ENCODE peak calls at places on chromosomes 7 and 10, in nine cellular contexts. Z is fibroblast of lung, P is suprapubic skin, G is HFF-Myc, Q is cardiac fibroblast, C is neural progenitor cell, H is cardiac muscle cell, X is upper lobe of right lung, T is fibroblast of the aortic adventitia. R is an unnamed sample.
A peak's percentile ranks its signal among the peaks of the same experiment; 100 is the strongest.

GRCh38 chr10:95289003-95289920 is 1.5 kb downstream of the PDLIM1 start:
- DNase-seq in Z (no peak), P (no peak), G (no peak), Q (peak; percentile 53), C (peak; percentile 40), H (no peak), X (no peak), T (no peak), R (no peak)

GRCh38 chr7:3063016-3063753 is 19.5 kb upstream of the CARD11 start:
- DNase-seq in Z (no peak), P (no peak), G (no peak), Q (no peak), C (no peak), H (no peak), X (no peak), T (no peak), R (no peak)

GRCh38 chr7:70456729-70457128 is 675.2 kb upstream of the GALNT17 start:
- DNase-seq in Z (no peak), P (no peak), G (no peak), Q (no peak), C (no peak), H (no peak), X (no peak), T (no peak), R (no peak)

GRCh38 chr10:69963835-69964710 is 88.6 kb upstream of the MACROH2A2 start:
- DNase-seq in Z (no peak), P (no peak), G (no peak), Q (no peak), C (no peak), H (no peak), X (no peak), T (no peak), R (no peak)

GRCh38 chr7:15747187-15748111 is 61.0 kb upstream of the MEOX2 start:
- DNase-seq in Z (no peak), P (no peak), G (no peak), Q (peak; percentile 69), C (no peak), H (peak; percentile 64), X (no peak), T (peak; percentile 75), R (no peak)

GRCh38 chr10:100006241-100006886 is 3.4 kb downstream of the DNMBP start:
- DNase-seq in Z (peak; percentile 90), P (no peak), G (peak; percentile 91), Q (peak; percentile 88), C (no peak), H (no peak), X (no peak), T (peak; percentile 95), R (peak; percentile 70)

GRCh38 chr7:155259791-155260497 is 37.7 kb upstream of the INSIG1 start:
- DNase-seq in Z (no peak), P (no peak), G (no peak), Q (no peak), C (no peak), H (no peak), X (no peak), T (no peak), R (no peak)

GRCh38 chr7:11083214-11083568 is 109.5 kb downstream of the PHF14 start:
- DNase-seq in Z (no peak), P (no peak), G (no peak), Q (no peak), C (no peak), H (no peak), X (no peak), T (no peak), R (no peak)

GRCh38 chr10:119461380-119461779 is 81.1 kb downstream of the RGS10 start:
- DNase-seq in Z (no peak), P (no peak), G (no peak), Q (no peak), C (no peak), H (no peak), X (no peak), T (no peak), R (no peak)

DNA sequence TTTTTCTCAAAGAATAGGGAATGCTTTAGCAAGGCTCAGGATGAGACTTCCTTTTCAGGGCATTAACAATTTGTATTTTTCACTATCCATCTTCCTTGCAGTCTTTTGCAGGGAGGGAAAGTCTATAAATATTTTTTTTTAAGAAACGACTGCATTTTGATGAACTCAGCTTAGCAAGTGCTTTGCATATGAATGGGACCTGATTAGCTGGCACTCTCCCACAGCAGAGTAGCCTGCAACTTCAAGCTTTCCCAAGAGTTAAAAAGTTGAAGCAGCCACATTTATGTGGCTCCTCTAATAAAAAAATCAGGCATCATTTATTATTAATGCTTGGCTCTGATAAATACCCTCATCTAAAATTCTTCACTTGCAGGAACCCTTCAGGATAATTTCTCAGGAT is 133.9 kb downstream of the GRID1 start:
- DNase-seq in Z (no peak), P (no peak), G (no peak), Q (no peak), C (no peak), H (no peak), X (no peak), T (no peak), R (no peak)
- H3K4me3 ChIP-seq in Z (no peak overlapping the region), P (no peak overlapping the region), G (no peak overlapping the region), Q (no peak overlapping the region), C (no peak overlapping the region), H (no peak overlapping the region), X (no peak overlapping the region), T (no peak overlapping the region), R (no peak overlapping the region)

GRCh38 chr7:151076863-151077704 is 3.5 kb downstream of the FASTK start:
- DNase-seq in Z (no peak), P (no peak), G (no peak), Q (peak; percentile 23), C (peak; percentile 46), H (no peak), X (peak; percentile 65), T (no peak), R (no peak)
- TF ChIP-seq CTCF in Z (peak; percentile 42), P (no peak), G (no peak), Q (peak; percentile 47), C (peak; percentile 46), H (peak; percentile 33), X (no peak), T (peak; percentile 50), R (peak; percentile 44)

GRCh38 chr7:27245798-27246691 is 3.4 kb downstream of the EVX1 start:
- DNase-seq in Z (no peak), P (no peak), G (no peak), Q (no peak), C (peak; percentile 70), H (no peak), X (no peak), T (no peak), R (no peak)

GRCh38 chr7:27244488-27245123 is 2.0 kb downstream of the EVX1 start:
- DNase-seq in Z (no peak), P (no peak), G (no peak), Q (no peak), C (no peak), H (no peak), X (no peak), T (no peak), R (no peak)

GRCh38 chr7:27243340-27244163 is 950 bp downstream of the EVX1 start:
- DNase-seq in Z (no peak), P (no peak), G (no peak), Q (no peak), C (peak; percentile 41), H (no peak), X (peak; percentile 56), T (no peak), R (no peak)

GRCh38 chr7:27247000-27247399 is 4.4 kb downstream of the EVX1 start:
- DNase-seq in Z (no peak), P (no peak), G (no peak), Q (no peak), C (peak; percentile 34), H (no peak), X (peak; percentile 41), T (no peak), R (no peak)

DNA sequence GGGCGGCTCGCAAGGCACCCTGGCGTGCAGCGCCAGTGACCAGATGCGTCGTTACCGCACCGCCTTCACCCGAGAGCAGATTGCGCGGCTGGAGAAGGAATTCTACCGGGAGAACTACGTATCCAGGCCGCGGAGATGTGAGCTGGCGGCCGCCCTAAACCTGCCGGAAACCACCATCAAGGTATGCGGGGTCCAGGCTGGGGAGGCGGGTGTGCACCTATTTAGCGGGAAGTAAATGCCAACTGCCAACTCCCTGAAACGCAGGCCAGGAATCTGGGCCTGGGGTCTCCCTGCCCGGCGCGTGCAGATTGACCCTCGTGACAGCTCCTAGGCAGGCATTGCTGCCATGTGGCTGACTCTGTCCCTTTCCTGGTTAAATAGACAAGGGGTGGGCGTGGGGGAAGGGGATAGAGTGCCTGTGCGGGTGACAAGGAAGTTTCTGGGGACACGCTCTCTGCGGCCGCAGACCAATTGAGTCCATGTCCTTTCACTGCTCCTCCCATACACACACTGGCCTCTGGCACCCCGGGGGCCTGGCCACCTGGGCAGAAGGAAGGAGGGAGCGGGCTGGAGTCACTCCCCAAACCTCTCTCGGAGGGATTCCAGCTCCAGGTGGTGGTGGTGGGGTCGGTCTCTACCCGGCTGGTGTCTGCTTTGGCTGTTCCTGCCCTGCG is 2.7 kb downstream of the EVX1 start:
- DNase-seq in Z (no peak), P (no peak), G (no peak), Q (no peak), C (peak; percentile 49), H (no peak), X (no peak), T (no peak), R (no peak)
- H3K4me3 ChIP-seq in Z (no peak overlapping the region), P (peak overlapping the region; percentile 36), G (no peak overlapping the region), Q (no peak overlapping the region), C (peak overlapping the region; percentile 34), H (no peak overlapping the region), X (no peak overlapping the region), T (no peak overlapping the region), R (no peak overlapping the region)

GRCh38 chr7:68550027-68550426 is 1048.2 kb upstream of the AUTS2 start:
- DNase-seq in Z (no peak), P (no peak), G (no peak), Q (no peak), C (no peak), H (no peak), X (no peak), T (no peak), R (no peak)
- TF ChIP-seq CTCF in Z (no peak), P (no peak), G (no peak), Q (no peak), C (no peak), H (no peak), X (no peak), T (no peak), R (no peak)

DNA sequence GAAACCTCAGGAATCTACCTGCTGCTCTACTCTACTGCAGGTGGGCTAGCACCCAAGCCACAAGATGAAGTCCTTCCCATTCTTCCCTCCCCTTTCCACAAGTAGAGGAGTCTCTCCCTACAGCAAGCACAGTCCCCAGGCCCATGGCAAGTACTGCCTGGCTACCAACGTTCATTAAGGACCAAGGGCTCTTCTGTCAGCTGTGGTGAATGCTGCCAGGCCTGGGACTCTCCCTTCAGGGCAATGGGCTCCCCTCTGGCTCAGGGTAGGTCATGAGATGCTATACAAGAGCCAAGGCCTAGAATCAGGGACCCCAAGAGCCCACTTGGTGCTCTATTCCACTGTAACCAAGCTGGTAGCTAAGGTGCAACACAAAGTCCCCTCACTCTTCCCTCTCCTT is 39.8 kb downstream of the SNX13 start:
- DNase-seq in Z (no peak), P (no peak), G (no peak), Q (no peak), C (no peak), H (no peak), X (no peak), T (no peak), R (no peak)
- H3K4me3 ChIP-seq in Z (no peak overlapping the region), P (no peak overlapping the region), G (no peak overlapping the region), Q (no peak overlapping the region), C (no peak overlapping the region), H (no peak overlapping the region), X (no peak overlapping the region), T (no peak overlapping the region), R (no peak overlapping the region)

R was measured in astrocyte of the cerebellum.